ENCODE peak calls at places on chromosomes 12 and 14, in seven cellular contexts. J is transverse colon, H is body of pancreas, V is IMR-90, G is right lobe of liver, O is Peyer's patch, P is heart left ventricle. Q is an unnamed sample.
A peak's percentile ranks its signal among the peaks of the same experiment; 100 is the strongest.

GRCh38 chr12:16893426-16893825 is 287.5 kb upstream of the LMO3 start:
- DNase-seq in J (no peak), P (no peak), G (no peak), H (no peak), O (no peak), V (no peak), Q (no peak)

GRCh38 chr12:108611884-108612415 is 14.1 kb upstream of the TMEM119 start:
- DNase-seq in V (peak; percentile 89), H (no peak), G (no peak), J (no peak), O (peak; percentile 69), P (no peak), Q (no peak)

GRCh38 chr12:53071591-53072551 is 7.3 kb downstream of the SPRYD3 start:
- DNase-seq in O (peak; percentile 74), H (peak; percentile 48), G (peak; percentile 68), P (peak; percentile 87), V (peak; percentile 33), J (peak; percentile 60), Q (peak; percentile 94)

GRCh38 chr14:89298056-89298834 is 118.8 kb downstream of the FOXN3 start:
- DNase-seq in P (no peak), V (no peak), G (no peak), H (no peak), O (no peak), J (no peak), Q (no peak)

GRCh38 chr12:104457746-104458644 is 1.2 kb downstream of the CHST11 start:
- DNase-seq in H (peak; percentile 26), V (no peak), P (peak; percentile 33), O (peak; percentile 74), G (no peak), J (peak; percentile 31), Q (peak; percentile 23)

GRCh38 chr12:24185787-24186186 is 236.3 kb upstream of the SOX5 start:
- DNase-seq in G (no peak), V (no peak), J (no peak), O (no peak), P (no peak), H (no peak), Q (no peak)

GRCh38 chr14:38125484-38125912 is 82.2 kb upstream of the SSTR1 start:
- DNase-seq in G (no peak), H (peak; percentile 39), V (no peak), P (no peak), J (no peak), O (no peak), Q (no peak)

GRCh38 chr12:67885370-67886169 is 103.7 kb upstream of the IFNG-AS1 start:
- DNase-seq in H (peak; percentile 21), V (no peak), O (no peak), P (peak; percentile 26), G (no peak), J (no peak), Q (no peak)

GRCh38 chr14:66508846-66509621 is 1.1 kb downstream of the GPHN start:
- DNase-seq in G (peak; percentile 66), H (peak; percentile 17), O (peak; percentile 62), P (peak; percentile 36), J (peak; percentile 50), V (peak; percentile 15), Q (peak; percentile 38)

GRCh38 chr12:75722714-75723200 is 211.3 kb upstream of the KRR1 start:
- DNase-seq in J (peak; percentile 31), O (peak; percentile 65), H (peak; percentile 67), V (peak; percentile 93), P (peak; percentile 49), G (no peak), Q (no peak)

GRCh38 chr12:57230381-57231155 is 1.1 kb downstream of the SHMT2 start:
- DNase-seq in P (no peak), J (no peak), H (no peak), G (peak; percentile 87), O (no peak), V (no peak), Q (no peak)

GRCh38 chr12:46903058-46903457 is 77.3 kb upstream of the SLC38A4 start:
- DNase-seq in G (no peak), O (no peak), V (no peak), J (no peak), H (no peak), P (no peak), Q (no peak)

GRCh38 chr14:22472935-22473854 is 115.8 kb downstream of the DAD1 start:
- DNase-seq in H (peak; percentile 65), V (peak; percentile 25), P (peak; percentile 28), O (peak; percentile 77), G (no peak), J (peak; percentile 56), Q (peak; percentile 33)

GRCh38 chr12:74747305-74747704 is 209.7 kb downstream of the ATXN7L3B start:
- DNase-seq in O (no peak), V (peak; percentile 16), P (no peak), J (no peak), G (no peak), H (no peak), Q (no peak)

GRCh38 chr12:20883288-20883687 is 72.8 kb downstream of the SLCO1B3 start:
- DNase-seq in J (peak; percentile 43), H (peak; percentile 46), G (no peak), P (no peak), V (no peak), O (no peak), Q (no peak)

GRCh38 chr12:49872381-49872780 is 29.5 kb upstream of the BCDIN3D start:
- DNase-seq in G (no peak), J (no peak), O (no peak), V (no peak), H (no peak), P (no peak), Q (no peak)

GRCh38 chr14:50775357-50775756 is 55.6 kb downstream of the NIN start:
- DNase-seq in V (peak; percentile 93), H (no peak), J (no peak), O (no peak), P (no peak), G (no peak), Q (no peak)

DNA sequence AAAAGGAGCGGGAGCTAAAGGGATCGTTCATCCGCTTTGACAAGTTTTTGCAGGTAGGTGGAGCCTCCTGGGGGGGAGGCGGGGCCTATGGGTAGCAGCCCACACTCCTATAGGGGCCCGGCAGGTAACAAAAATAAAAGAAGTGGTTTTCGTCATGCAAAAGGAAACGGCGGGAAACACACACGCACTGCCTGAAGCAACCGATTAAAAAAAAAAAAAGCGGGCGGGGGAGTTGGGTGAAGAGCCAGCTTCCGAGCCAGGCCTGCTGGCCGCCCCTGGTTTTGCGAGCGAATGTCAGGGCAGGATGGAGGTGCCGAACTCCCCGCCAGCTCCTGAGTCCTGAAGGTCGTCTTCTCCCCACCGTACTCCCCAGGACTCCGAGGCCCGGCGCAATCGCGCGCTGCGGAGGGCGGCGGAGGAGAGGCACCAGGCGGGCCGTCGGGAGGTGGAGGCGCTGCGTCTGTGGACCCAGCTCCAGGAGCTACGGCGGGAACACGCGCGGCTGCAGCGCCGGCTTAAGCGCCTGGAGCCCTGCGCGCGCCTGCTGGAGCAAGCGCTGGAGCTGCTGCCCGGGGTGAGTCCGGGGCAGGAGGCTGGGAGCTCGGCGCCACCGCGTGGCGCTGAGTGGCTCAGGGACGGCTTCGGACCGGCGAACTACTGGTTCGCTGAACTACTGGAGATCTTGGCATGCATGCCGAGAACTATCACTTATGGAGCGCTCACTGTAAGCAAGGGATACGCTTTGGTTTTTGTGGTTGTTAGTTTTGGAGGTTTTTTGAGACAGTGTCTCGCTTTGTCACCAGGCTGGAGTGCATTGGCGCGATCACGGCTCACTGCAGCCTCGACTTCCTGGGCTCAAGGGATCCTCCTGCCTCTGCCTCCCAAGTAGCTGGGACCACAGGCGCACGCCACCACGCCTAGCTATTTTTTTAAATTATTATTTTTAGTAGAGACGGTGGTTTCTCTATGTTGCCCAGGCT is 3.6 kb downstream of the CFAP73 start:
- DNase-seq in O (peak; percentile 76), G (peak; percentile 76), J (peak; percentile 79), V (peak; percentile 65), H (peak; percentile 73), P (peak; percentile 72), Q (no peak)
- TF ChIP-seq CTCF in O (peak; percentile 61), G (peak; percentile 52), J (peak; percentile 42), V (peak; percentile 48), H (peak; percentile 31), P (peak; percentile 44), Q (no peak)

GRCh38 chr14:103709814-103710213 is 5.4 kb downstream of the XRCC3 start:
- DNase-seq in P (no peak), H (no peak), V (no peak), J (no peak), O (no peak), G (no peak), Q (no peak)
- H3K27ac ChIP-seq in P (no peak overlapping the region), H (no peak overlapping the region), V (no peak overlapping the region), J (no peak overlapping the region), O (no peak overlapping the region), G (no peak overlapping the region), Q (no peak overlapping the region)

GRCh38 chr12:55715169-55715764 is 579 bp upstream of the BLOC1S1 start:
- DNase-seq in H (no peak), G (no peak), V (no peak), O (no peak), P (no peak), J (no peak), Q (no peak)
- TF ChIP-seq POLR2A in H (no peak), G (no peak), V (no peak), O (no peak), P (no peak), J (no peak), Q (no peak)

GRCh38 chr12:93050026-93050747 is 121.1 kb upstream of the EEA1 start:
- DNase-seq in H (no peak), V (peak; percentile 63), P (no peak), J (no peak), G (no peak), O (no peak), Q (no peak)
- TF ChIP-seq CTCF in H (no peak), V (no peak), P (no peak), J (no peak), G (no peak), O (no peak), Q (no peak)

DNA sequence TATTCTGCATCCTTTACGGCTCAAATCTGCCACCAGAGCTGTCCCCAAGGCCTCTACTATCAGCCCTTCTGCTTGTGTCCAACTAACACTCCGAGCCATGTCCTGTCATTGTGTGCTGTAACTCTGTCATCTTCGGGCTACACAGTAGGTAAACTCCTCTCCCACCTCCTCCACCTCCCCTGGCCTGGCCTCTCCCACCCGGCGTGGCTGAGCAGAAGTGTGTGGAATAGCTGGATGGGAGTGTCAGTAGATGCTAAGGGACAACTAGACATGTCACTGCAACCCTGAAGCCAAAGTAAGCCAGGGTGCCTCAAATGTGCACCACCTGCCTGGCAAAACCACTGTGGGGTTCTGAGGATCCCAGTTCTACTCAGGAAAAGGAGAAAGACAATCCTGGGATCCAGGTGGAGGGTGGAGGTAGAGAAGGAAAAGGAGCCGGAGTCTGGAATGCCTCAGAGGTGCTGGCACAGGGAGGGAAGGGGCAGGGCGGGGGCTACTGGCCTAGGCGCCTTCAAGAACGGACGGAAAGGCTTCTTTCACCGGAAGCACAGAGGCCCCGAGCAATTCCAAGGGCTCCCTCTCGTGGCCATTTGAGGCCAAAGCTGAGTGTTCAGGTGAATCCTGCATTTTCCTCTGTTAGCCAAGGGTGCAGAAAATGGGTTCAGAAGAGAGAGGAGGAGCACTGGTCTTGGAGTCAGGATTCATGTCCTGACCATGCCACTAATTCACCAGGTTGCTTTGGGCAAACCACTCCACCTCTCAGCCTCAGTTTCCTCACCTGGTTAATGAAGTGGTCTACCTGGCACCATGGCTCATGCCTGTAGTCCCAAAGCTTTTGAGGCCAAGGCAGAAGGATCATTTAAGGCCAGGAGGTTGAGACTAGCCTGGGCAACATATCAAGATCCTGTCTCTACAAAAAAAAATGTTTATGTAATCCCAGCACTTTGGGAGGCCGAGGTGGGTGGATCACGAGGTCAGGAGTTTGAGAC is 20.5 kb upstream of the FAM181A start:
- DNase-seq in V (peak; percentile 17), P (peak; percentile 43), O (peak; percentile 80), J (peak; percentile 56), H (peak; percentile 60), G (peak; percentile 60), Q (peak; percentile 45)
- H3K27ac ChIP-seq in V (no peak overlapping the region), P (no peak overlapping the region), O (no peak overlapping the region), J (no peak overlapping the region), H (no peak overlapping the region), G (no peak overlapping the region), Q (no peak overlapping the region)

GRCh38 chr12:6461401-6462233 is 8.9 kb downstream of the VAMP1 start:
- DNase-seq in H (peak; percentile 81), V (peak; percentile 45), O (peak; percentile 96), G (no peak), P (peak; percentile 68), J (peak; percentile 80), Q (no peak)
- TF ChIP-seq POLR2A in H (no peak), V (no peak), O (no peak), G (no peak), P (no peak), J (no peak), Q (no peak)